ENCODE peak calls at places on chromosomes 4 and X, in eight cellular contexts. One of them, this sample, is unnamed.

GRCh38 chrX:7215842-7216241 is 67.9 kb upstream of the PUDP start:
- DNase-seq in endothelial cell of umbilical vein: no peak
- DNase-seq in activated gamma-delta T cell treated with Interleukin-2 at 50 U/mL for 16 hours: no peak
- DNase-seq in GM10248: no peak
- DNase-seq in heart left ventricle: no peak
- DNase-seq in HEK293T: no peak
- DNase-seq in A549: no peak
- DNase-seq in NCI-H460: no peak
- DNase-seq in this sample: no peak

GRCh38 chr4:89161841-89162240 is 50.5 kb downstream of the TIGD2 start:
- DNase-seq in endothelial cell of umbilical vein: no peak
- DNase-seq in activated gamma-delta T cell treated with Interleukin-2 at 50 U/mL for 16 hours: no peak
- DNase-seq in GM10248: no peak
- DNase-seq in heart left ventricle: no peak
- DNase-seq in HEK293T: no peak
- DNase-seq in A549: no peak
- DNase-seq in NCI-H460: no peak
- DNase-seq in this sample: no peak

GRCh38 chr4:153083447-153083921 is 120.8 kb upstream of the TRIM2 start:
- DNase-seq in endothelial cell of umbilical vein: peak; percentile 75
- DNase-seq in activated gamma-delta T cell treated with Interleukin-2 at 50 U/mL for 16 hours: peak; percentile 42
- DNase-seq in GM10248: peak; percentile 72
- DNase-seq in heart left ventricle: peak; percentile 41
- DNase-seq in HEK293T: peak; percentile 81
- DNase-seq in A549: peak; percentile 74
- DNase-seq in NCI-H460: peak; percentile 76
- DNase-seq in this sample: peak; percentile 62

GRCh38 chrX:120477453-120477852 is 8.4 kb upstream of the LAMP2 start:
- DNase-seq in endothelial cell of umbilical vein: no peak
- DNase-seq in activated gamma-delta T cell treated with Interleukin-2 at 50 U/mL for 16 hours: no peak
- DNase-seq in GM10248: no peak
- DNase-seq in heart left ventricle: no peak
- DNase-seq in HEK293T: no peak
- DNase-seq in A549: no peak
- DNase-seq in NCI-H460: no peak
- DNase-seq in this sample: no peak

GRCh38 chr4:150722908-150723362 is 141.0 kb downstream of the MAB21L2 start:
- DNase-seq in endothelial cell of umbilical vein: peak; percentile 45
- DNase-seq in activated gamma-delta T cell treated with Interleukin-2 at 50 U/mL for 16 hours: no peak
- DNase-seq in GM10248: no peak
- DNase-seq in heart left ventricle: peak; percentile 80
- DNase-seq in HEK293T: peak; percentile 6
- DNase-seq in A549: peak; percentile 40
- DNase-seq in NCI-H460: peak; percentile 46
- DNase-seq in this sample: peak; percentile 96

GRCh38 chrX:53287493-53288138 is 6.2 kb upstream of the IQSEC2 start:
- DNase-seq in endothelial cell of umbilical vein: peak; percentile 45
- DNase-seq in activated gamma-delta T cell treated with Interleukin-2 at 50 U/mL for 16 hours: peak; percentile 49
- DNase-seq in GM10248: no peak
- DNase-seq in heart left ventricle: peak; percentile 72
- DNase-seq in HEK293T: no peak
- DNase-seq in A549: no peak
- DNase-seq in NCI-H460: no peak
- DNase-seq in this sample: peak; percentile 59

GRCh38 chr4:7476820-7477219 is 42.1 kb upstream of the PSAPL1 start:
- DNase-seq in endothelial cell of umbilical vein: no peak
- DNase-seq in activated gamma-delta T cell treated with Interleukin-2 at 50 U/mL for 16 hours: no peak
- DNase-seq in GM10248: no peak
- DNase-seq in heart left ventricle: no peak
- DNase-seq in HEK293T: no peak
- DNase-seq in A549: no peak
- DNase-seq in NCI-H460: no peak
- DNase-seq in this sample: no peak

GRCh38 chr4:123248260-123248659 is 148.3 kb upstream of the SPRY1 start:
- DNase-seq in endothelial cell of umbilical vein: no peak
- DNase-seq in activated gamma-delta T cell treated with Interleukin-2 at 50 U/mL for 16 hours: no peak
- DNase-seq in GM10248: no peak
- DNase-seq in heart left ventricle: no peak
- DNase-seq in HEK293T: no peak
- DNase-seq in A549: no peak
- DNase-seq in NCI-H460: no peak
- DNase-seq in this sample: no peak

GRCh38 chr4:60683357-60683756 is 516.8 kb upstream of the ADGRL3 start:
- DNase-seq in endothelial cell of umbilical vein: no peak
- DNase-seq in activated gamma-delta T cell treated with Interleukin-2 at 50 U/mL for 16 hours: no peak
- DNase-seq in GM10248: no peak
- DNase-seq in heart left ventricle: no peak
- DNase-seq in HEK293T: no peak
- DNase-seq in A549: no peak
- DNase-seq in NCI-H460: no peak
- DNase-seq in this sample: no peak

GRCh38 chrX:113644426-113644825 is 803.8 kb upstream of the AMOT start:
- DNase-seq in endothelial cell of umbilical vein: no peak
- DNase-seq in activated gamma-delta T cell treated with Interleukin-2 at 50 U/mL for 16 hours: no peak
- DNase-seq in GM10248: no peak
- DNase-seq in heart left ventricle: no peak
- DNase-seq in HEK293T: no peak
- DNase-seq in A549: no peak
- DNase-seq in NCI-H460: peak; percentile 1
- DNase-seq in this sample: no peak